ENCODE peak calls at places on chromosomes 1 and 21, in four cellular contexts. H, Q, I and B are unnamed samples.

GRCh38 chr1:149843302-149844041 is 55.9 kb upstream of the BOLA1 start:
- DNase-seq in Q (no peak), H (no peak), I (no peak), B (no peak)

GRCh38 chr1:29245876-29246275 is 9.6 kb downstream of the PTPRU start:
- DNase-seq in Q (no peak), H (peak; percentile 14), I (no peak), B (no peak)

GRCh38 chr1:8395433-8395866 is 77.5 kb downstream of the SLC45A1 start:
- DNase-seq in I (no peak), H (no peak), Q (no peak), B (no peak)

GRCh38 chr1:206117151-206117948 is at the start of gene AVPR1B:
- DNase-seq in Q (peak; percentile 25), H (peak; percentile 80), I (no peak), B (peak; percentile 50)

GRCh38 chr21:42158846-42159245 is 60.1 kb upstream of the ABCG1 start:
- DNase-seq in H (no peak), I (no peak), Q (no peak), B (no peak)

GRCh38 chr1:221161571-221162041 is 282.4 kb downstream of the HLX start:
- DNase-seq in I (no peak), Q (no peak), H (peak; percentile 4), B (no peak)

GRCh38 chr1:160127865-160128523 is 12.4 kb downstream of the ATP1A2 start:
- DNase-seq in I (no peak), H (no peak), Q (no peak), B (no peak)

GRCh38 chr1:202567747-202568146 is 142.5 kb downstream of the SYT2 start:
- DNase-seq in Q (no peak), H (no peak), I (no peak), B (no peak)

GRCh38 chr1:22296701-22297591 is 154.0 kb upstream of the WNT4 start:
- DNase-seq in Q (no peak), H (no peak), I (no peak), B (no peak)

GRCh38 chr1:160834945-160835565 is 27.6 kb downstream of the CD244 start:
- DNase-seq in Q (no peak), H (peak; percentile 13), I (no peak), B (peak; percentile 41)

GRCh38 chr1:90045853-90046563 is 51.1 kb downstream of the ZNF326 start:
- DNase-seq in I (no peak), Q (no peak), H (no peak), B (no peak)

GRCh38 chr1:3127738-3128137 is 58.7 kb downstream of the PRDM16 start:
- DNase-seq in Q (no peak), I (no peak), H (peak; percentile 82), B (no peak)

GRCh38 chr1:2378441-2378851 is 12.9 kb downstream of the MORN1 start:
- DNase-seq in I (no peak), Q (no peak), H (no peak), B (no peak)

GRCh38 chr1:168365719-168366474 is 85.2 kb downstream of the TBX19 start:
- DNase-seq in H (no peak), I (no peak), Q (no peak), B (peak; percentile 19)

GRCh38 chr1:171355727-171356126 is 41.7 kb downstream of the FMO4 start:
- DNase-seq in H (no peak), Q (no peak), I (peak; percentile 56), B (no peak)

GRCh38 chr1:157181790-157182189 is 43.6 kb upstream of the ETV3 start:
- DNase-seq in Q (no peak), H (no peak), I (no peak), B (no peak)

GRCh38 chr21:46121286-46122221 is 23.6 kb downstream of the COL6A2 start:
- DNase-seq in I (no peak), H (peak; percentile 0), Q (peak; percentile 15), B (peak; percentile 3)

GRCh38 chr1:162497723-162498441 is at the start of gene UHMK1:
- DNase-seq in I (peak; percentile 79), H (peak; percentile 92), Q (peak; percentile 74), B (peak; percentile 94)

GRCh38 chr1:240170806-240171205 is 79.1 kb downstream of the FMN2 start:
- DNase-seq in I (no peak), H (no peak), Q (no peak), B (no peak)

GRCh38 chr1:28591708-28592313 is at the start of gene RAB42:
- DNase-seq in I (no peak), Q (no peak), H (peak; percentile 47), B (peak; percentile 32)

GRCh38 chr1:184840596-184840995 is 85.9 kb upstream of the EDEM3 start:
- DNase-seq in I (no peak), H (no peak), Q (no peak), B (no peak)